ENCODE peak calls at places on chromosomes 11 and 22, in four cellular contexts. O is fibroblast of lung, F is astrocyte of the spinal cord, V is right atrium auricular region. H is an unnamed sample.
A peak's percentile ranks its signal among the peaks of the same experiment; 100 is the strongest.

GRCh38 chr11:61935861-61936260 is 14.3 kb upstream of the BEST1 start:
- DNase-seq in O (no peak), F (no peak), V (no peak), H (no peak)

GRCh38 chr11:77063861-77064260 is 2.9 kb upstream of the CAPN5 start:
- DNase-seq in O (no peak), F (no peak), V (no peak), H (no peak)

GRCh38 chr11:34449013-34449412 is 10.3 kb downstream of the CAT start:
- DNase-seq in O (no peak), F (peak; percentile 54), V (no peak), H (peak; percentile 7)

GRCh38 chr22:44360686-44361381 is 48.1 kb upstream of the SHISAL1 start:
- DNase-seq in O (peak; percentile 54), F (peak; percentile 71), V (peak; percentile 73), H (peak; percentile 40)

GRCh38 chr11:72226701-72227100 is 2.1 kb downstream of the INPPL1 start:
- DNase-seq in O (no peak), F (no peak), V (no peak), H (no peak)

GRCh38 chr11:26583550-26583949 is 11.5 kb upstream of the MUC15 start:
- DNase-seq in O (peak; percentile 39), F (peak; percentile 5), V (no peak), H (peak; percentile 89)

GRCh38 chr11:61754534-61755482 is 2.4 kb downstream of the MYRF start:
- DNase-seq in O (peak; percentile 15), F (peak; percentile 29), V (no peak), H (no peak)

GRCh38 chr11:15541079-15541478 is 426.4 kb downstream of the INSC start:
- DNase-seq in O (no peak), F (no peak), V (no peak), H (no peak)

GRCh38 chr22:49975543-49976389 is 15.2 kb downstream of the PIM3 start:
- DNase-seq in O (no peak), F (no peak), V (no peak), H (no peak)

GRCh38 chr11:46513934-46514342 is 79.9 kb downstream of the AMBRA1 start:
- DNase-seq in O (peak; percentile 38), F (peak; percentile 61), V (peak; percentile 68), H (peak; percentile 70)

GRCh38 chr11:94593030-94593429 is 25.9 kb downstream of the PIWIL4 start:
- DNase-seq in O (peak; percentile 15), F (no peak), V (no peak), H (no peak)

GRCh38 chr11:116533186-116533825 is 239.5 kb downstream of the BUD13 start:
- DNase-seq in O (no peak), F (no peak), V (no peak), H (no peak)

GRCh38 chr11:82864268-82864667 is 36.0 kb downstream of the PRCP start:
- DNase-seq in O (peak; percentile 90), F (peak; percentile 36), V (peak; percentile 70), H (peak; percentile 76)

GRCh38 chr11:61058583-61059259 is 43.6 kb upstream of the CD5 start:
- DNase-seq in O (no peak), F (no peak), V (no peak), H (no peak)

GRCh38 chr22:50157976-50158375 is 12.6 kb upstream of the PANX2 start:
- DNase-seq in O (no peak), F (no peak), V (no peak), H (no peak)

GRCh38 chr11:563812-564578 is 3.2 kb downstream of the RASSF7 start:
- DNase-seq in O (no peak), F (no peak), V (no peak), H (no peak)

GRCh38 chr11:64777449-64778222 is 706 bp downstream of the SF1 start:
- DNase-seq in O (peak; percentile 81), F (peak; percentile 78), V (peak; percentile 75), H (peak; percentile 81)

GRCh38 chr22:22593964-22594656 is 35.0 kb upstream of the PRAME start:
- DNase-seq in O (peak; percentile 70), F (peak; percentile 43), V (no peak), H (peak; percentile 64)

GRCh38 chr11:43359432-43359818 is 705 bp downstream of the TTC17 start:
- DNase-seq in O (peak; percentile 41), F (peak; percentile 20), V (no peak), H (peak; percentile 40)

GRCh38 chr22:20125201-20126174 is 6.1 kb upstream of the ZDHHC8 start:
- DNase-seq in O (no peak), F (no peak), V (no peak), H (no peak)

GRCh38 chr11:85821636-85822035 is 10.7 kb upstream of the SYTL2 start:
- DNase-seq in O (peak; percentile 33), F (peak; percentile 54), V (no peak), H (no peak)

GRCh38 chr11:834371-835316 is 1.9 kb downstream of the CD151 start:
- DNase-seq in O (peak; percentile 64), F (peak; percentile 69), V (peak; percentile 82), H (peak; percentile 77)

GRCh38 chr11:26947904-26948639 is 45.8 kb upstream of the FIBIN start:
- DNase-seq in O (no peak), F (no peak), V (no peak), H (peak; percentile 91)

GRCh38 chr11:133343951-133344350 is 188.3 kb downstream of the OPCML start:
- DNase-seq in O (no peak), F (peak; percentile 64), V (no peak), H (peak; percentile 4)

GRCh38 chr11:87366346-87366745 is 328.6 kb downstream of the TMEM135 start:
- DNase-seq in O (no peak), F (no peak), V (no peak), H (no peak)

GRCh38 chr11:124602193-124602592 is 9.0 kb upstream of the PANX3 start:
- DNase-seq in O (no peak), F (peak; percentile 25), V (no peak), H (peak; percentile 80)

GRCh38 chr11:27648840-27649239 is 51.4 kb downstream of the BDNF start:
- DNase-seq in O (no peak), F (no peak), V (no peak), H (no peak)

GRCh38 chr22:39616781-39617180 is 46.2 kb downstream of the CACNA1I start:
- DNase-seq in O (no peak), F (no peak), V (no peak), H (no peak)

GRCh38 chr11:66288138-66288865 is 641 bp downstream of the YIF1A start:
- DNase-seq in O (no peak), F (peak; percentile 7), V (no peak), H (peak; percentile 33)

GRCh38 chr22:25745341-25746011 is 3.5 kb downstream of the MYO18B start:
- DNase-seq in O (peak; percentile 67), F (peak; percentile 46), V (no peak), H (peak; percentile 81)

GRCh38 chr11:95092549-95093324 is 3.1 kb downstream of the ENDOD1 start:
- DNase-seq in O (peak; percentile 69), F (peak; percentile 67), V (no peak), H (peak; percentile 78)

GRCh38 chr22:17171313-17172171 is 12.5 kb upstream of the HDHD5 start:
- DNase-seq in O (peak; percentile 87), F (peak; percentile 88), V (peak; percentile 88), H (peak; percentile 90)

GRCh38 chr11:7154881-7155344 is 66.1 kb downstream of the RBMXL2 start:
- DNase-seq in O (no peak), F (no peak), V (no peak), H (no peak)

GRCh38 chr11:61026121-61027031 is 54.9 kb downstream of the CD6 start:
- DNase-seq in O (no peak), F (no peak), V (no peak), H (no peak)

GRCh38 chr11:35689081-35689996 is 26.8 kb downstream of the TRIM44 start:
- DNase-seq in O (peak; percentile 12), F (no peak), V (no peak), H (peak; percentile 12)

GRCh38 chr22:33129621-33130020 is 71.4 kb upstream of the SYN3 start:
- DNase-seq in O (no peak), F (no peak), V (no peak), H (no peak)

GRCh38 chr11:77423624-77424023 is 50.3 kb downstream of the PAK1 start:
- DNase-seq in O (no peak), F (no peak), V (no peak), H (no peak)

GRCh38 chr11:111634981-111635705 is 32.9 kb downstream of the SIK2 start:
- DNase-seq in O (peak; percentile 83), F (peak; percentile 83), V (no peak), H (peak; percentile 34)

GRCh38 chr11:111633756-111634362 is 31.6 kb downstream of the SIK2 start:
- DNase-seq in O (no peak), F (peak; percentile 43), V (no peak), H (peak; percentile 18)

GRCh38 chr11:111637885-111638284 is 35.6 kb downstream of the SIK2 start:
- DNase-seq in O (no peak), F (no peak), V (no peak), H (no peak)

GRCh38 chr11:111633248-111633647 is 31.0 kb downstream of the SIK2 start:
- DNase-seq in O (no peak), F (no peak), V (no peak), H (no peak)

GRCh38 chr11:111635706-111636045 is 33.4 kb downstream of the SIK2 start:
- DNase-seq in O (peak; percentile 87), F (peak; percentile 89), V (no peak), H (peak; percentile 81)
- H3K4me3 ChIP-seq in O (no peak overlapping the region), F (peak overlapping the region; percentile 6), V (no peak overlapping the region), H (no peak overlapping the region)

GRCh38 chr22:42994276-42994916 is 20.6 kb downstream of the PACSIN2 start:
- DNase-seq in O (no peak), F (no peak), V (no peak), H (no peak)
- H3K4me3 ChIP-seq in O (no peak overlapping the region), F (peak overlapping the region; percentile 23), V (peak overlapping the region; percentile 20), H (peak overlapping the region; percentile 49)

DNA sequence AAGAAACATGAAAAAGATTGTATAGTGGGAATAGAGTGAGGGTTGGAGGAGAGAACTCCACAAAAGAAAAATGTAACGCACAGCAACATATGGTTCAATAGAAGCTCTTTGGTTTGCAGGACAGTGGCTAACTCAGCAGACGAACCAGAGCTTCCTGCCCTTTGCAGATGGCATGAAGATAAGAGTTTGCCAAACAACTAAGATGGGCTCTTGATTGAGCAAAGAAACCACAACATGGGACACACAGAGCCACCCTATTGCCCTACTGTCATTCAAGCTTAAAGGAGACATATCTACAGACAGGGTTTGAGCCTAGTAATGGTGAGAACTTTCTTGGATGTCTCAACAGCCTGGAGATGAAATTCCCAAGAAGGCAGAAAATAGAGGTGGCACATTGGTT is 63.9 kb downstream of the COPB1 start:
- DNase-seq in O (no peak), F (no peak), V (no peak), H (no peak)
- H3K4me3 ChIP-seq in O (no peak overlapping the region), F (no peak overlapping the region), V (no peak overlapping the region), H (no peak overlapping the region)

GRCh38 chr11:67301951-67302516 is 1.3 kb upstream of the SSH3 start:
- DNase-seq in O (peak; percentile 73), F (peak; percentile 76), V (peak; percentile 77), H (peak; percentile 54)
- H3K4me3 ChIP-seq in O (no peak overlapping the region), F (no peak overlapping the region), V (peak overlapping the region; percentile 94), H (no peak overlapping the region)

GRCh38 chr11:12673601-12673923 is 659 bp upstream of the TEAD1 start:
- DNase-seq in O (no peak), F (no peak), V (no peak), H (no peak)
- H3K4me3 ChIP-seq in O (peak overlapping the region; percentile 75), F (peak overlapping the region; percentile 65), V (peak overlapping the region; percentile 84), H (peak overlapping the region; percentile 64)

GRCh38 chr22:28094831-28095230 is 175.8 kb upstream of the PITPNB start:
- DNase-seq in O (no peak), F (no peak), V (no peak), H (no peak)
- H3K4me3 ChIP-seq in O (no peak overlapping the region), F (no peak overlapping the region), V (no peak overlapping the region), H (no peak overlapping the region)

H was measured in cardiac fibroblast.